ENCODE peak calls at places on chromosomes 2 and 18, in four cellular contexts. B is left ventricle myocardium inferior, M is uterus, Q is thyroid gland. K is an unnamed sample.

GRCh38 chr2:157480182-157480961 is 36.5 kb upstream of the CYTIP start:
- DNase-seq in B (peak), M (no peak), Q (no peak), K (peak)

GRCh38 chr2:20217041-20217970 is 7.6 kb downstream of the SDC1 start:
- DNase-seq in B (no peak), M (no peak), Q (peak), K (no peak)

GRCh38 chr2:47112665-47113435 is 42.3 kb downstream of the STPG4 start:
- DNase-seq in B (no peak), M (no peak), Q (no peak), K (no peak)

GRCh38 chr2:10905006-10905871 is 6.5 kb upstream of the KCNF1 start:
- DNase-seq in B (no peak), M (no peak), Q (no peak), K (no peak)

GRCh38 chr2:145431181-145431951 is 911.4 kb upstream of the ZEB2 start:
- DNase-seq in B (no peak), M (no peak), Q (no peak), K (peak)

GRCh38 chr2:177551989-177552413 is 159.4 kb downstream of the AGPS start:
- DNase-seq in B (peak), M (peak), Q (peak), K (peak)

GRCh38 chr2:106858810-106859209 is 27.2 kb downstream of the ST6GAL2 start:
- DNase-seq in B (no peak), M (no peak), Q (no peak), K (no peak)

GRCh38 chr2:40487592-40487991 is 35.7 kb upstream of the SLC8A1 start:
- DNase-seq in B (no peak), M (no peak), Q (peak), K (no peak)

GRCh38 chr2:7379799-7380198 is 462.6 kb downstream of the RNF144A start:
- DNase-seq in B (no peak), M (no peak), Q (no peak), K (no peak)
- TF ChIP-seq CTCF in B (no peak), M (no peak), Q (no peak), K (no peak)

GRCh38 chr2:226759768-226760167 is 39.9 kb downstream of the IRS1 start:
- DNase-seq in B (no peak), M (no peak), Q (peak), K (no peak)
- H3K4me3 ChIP-seq in B (no peak), M (no peak), Q (no peak), K (no peak)

DNA sequence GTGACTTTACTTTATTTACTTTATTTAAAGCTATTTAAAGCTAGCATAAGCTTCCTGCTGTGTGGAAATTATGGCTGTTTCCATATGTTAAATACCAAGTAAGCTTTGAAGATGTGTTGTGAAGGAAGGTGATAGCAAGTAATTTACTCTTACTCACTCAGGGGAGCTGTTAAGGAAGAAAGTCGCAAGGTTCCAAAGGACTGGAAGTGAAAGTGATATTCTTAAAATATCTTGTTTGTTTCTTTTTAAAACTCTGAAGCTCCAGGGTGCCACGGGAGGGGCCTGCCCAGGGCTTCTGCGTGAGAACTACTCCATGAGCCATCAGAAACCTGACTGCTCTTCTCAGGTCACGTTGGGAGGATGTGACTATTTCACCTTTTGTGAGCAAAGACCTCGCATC is 272.9 kb downstream of the NEDD4L start:
- DNase-seq in B (no peak), M (no peak), Q (no peak), K (no peak)
- H3K27ac ChIP-seq in B (peak), M (peak), Q (peak), K (no peak)

GRCh38 chr18:9720327-9720726 is 12.2 kb downstream of the RAB31 start:
- DNase-seq in B (no peak), M (no peak), Q (no peak), K (no peak)

GRCh38 chr18:9719421-9719981 is 11.4 kb downstream of the RAB31 start:
- DNase-seq in B (no peak), M (peak), Q (peak), K (no peak)

GRCh38 chr18:9724797-9725196 is 16.7 kb downstream of the RAB31 start:
- DNase-seq in B (no peak), M (no peak), Q (no peak), K (no peak)

GRCh38 chr18:9722691-9723090 is 14.6 kb downstream of the RAB31 start:
- DNase-seq in B (no peak), M (no peak), Q (peak), K (peak)

DNA sequence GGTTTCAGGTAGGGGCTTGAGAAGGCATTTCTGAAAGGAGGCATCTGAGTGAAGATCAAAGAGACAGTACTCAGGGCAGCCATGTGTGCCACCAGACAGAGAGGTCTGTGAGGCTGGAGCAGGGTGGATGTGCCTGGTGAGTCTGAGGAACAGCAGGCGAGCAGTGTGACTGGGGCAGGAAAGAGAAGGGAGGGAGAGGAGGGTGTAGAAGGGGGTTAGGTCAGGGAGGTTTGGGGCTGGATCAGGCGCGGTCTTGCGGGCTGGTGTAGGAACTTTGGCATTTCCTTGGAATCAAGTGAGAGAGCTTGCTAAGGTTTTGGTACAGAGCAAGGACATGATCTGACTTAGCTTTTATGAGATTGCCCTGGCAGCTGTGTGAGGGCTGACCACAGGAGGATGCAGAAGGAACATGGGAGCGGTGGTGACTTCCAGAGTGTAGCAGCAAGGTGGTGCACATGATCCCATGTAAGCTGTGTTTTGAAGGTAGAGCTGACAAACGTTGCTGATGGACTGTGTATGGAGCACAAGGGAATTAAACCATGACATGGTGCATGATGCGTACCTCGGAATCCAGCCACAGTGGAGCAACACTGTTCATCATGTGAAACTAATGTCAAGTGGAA is 13.9 kb downstream of the RAB31 start:
- DNase-seq in B (no peak), M (no peak), Q (no peak), K (no peak)
- TF ChIP-seq CTCF in B (no peak), M (no peak), Q (no peak), K (no peak)

GRCh38 chr2:230224458-230224857 is 1.1 kb upstream of the SP140 start:
- DNase-seq in B (no peak), M (no peak), Q (no peak), K (no peak)

GRCh38 chr2:230225486-230225885 is at the start of gene SP140:
- DNase-seq in B (peak), M (no peak), Q (peak), K (peak)

GRCh38 chr2:230227216-230227615 is 1.7 kb downstream of the SP140 start:
- DNase-seq in B (no peak), M (no peak), Q (no peak), K (no peak)

GRCh38 chr2:230230087-230230486 is 4.6 kb downstream of the SP140 start:
- DNase-seq in B (no peak), M (no peak), Q (no peak), K (no peak)

DNA sequence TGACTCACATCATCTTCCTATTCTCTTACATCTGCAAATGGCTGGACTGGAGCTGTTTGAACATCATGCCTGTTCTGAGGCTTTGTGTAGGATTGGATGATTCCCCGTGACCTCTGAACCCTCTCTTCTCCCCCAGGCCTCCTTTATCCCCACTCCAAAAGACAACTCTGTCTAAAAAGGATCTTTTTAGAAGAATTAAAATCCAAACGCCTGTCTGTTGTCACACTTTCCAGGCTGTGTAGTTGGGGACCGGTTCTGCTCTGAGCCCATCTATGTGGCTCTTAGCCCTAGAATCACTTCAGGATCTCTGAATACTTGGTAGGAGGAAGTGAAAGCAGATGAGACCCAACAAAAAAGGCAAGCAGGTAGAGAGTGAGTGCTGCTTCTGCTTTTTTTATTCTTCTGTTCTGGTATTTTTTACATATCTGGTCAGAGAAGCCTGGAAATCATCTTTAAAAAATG is 585 bp downstream of the SP140 start:
- DNase-seq in B (no peak), M (no peak), Q (no peak), K (no peak)
- H3K4me3 ChIP-seq in B (peak), M (no peak), Q (no peak), K (no peak)

DNA sequence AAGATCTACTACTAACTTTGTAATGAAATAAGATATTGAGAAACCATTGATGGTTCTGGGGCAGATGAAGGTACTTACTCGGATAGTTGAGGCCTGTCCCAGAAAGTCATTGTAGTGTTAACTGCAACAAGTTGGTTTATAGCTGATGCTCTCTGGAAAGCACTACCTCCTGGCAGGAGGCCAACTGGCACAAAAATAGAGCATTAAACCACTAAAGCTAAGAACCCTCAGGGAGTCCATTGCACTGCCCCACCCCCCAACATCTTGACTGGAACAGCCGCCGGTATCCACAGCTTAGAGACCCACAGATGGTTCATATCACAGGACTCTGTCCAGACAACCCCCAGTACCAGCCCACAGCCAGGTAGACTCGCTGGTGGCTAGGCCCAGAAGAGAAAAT is 552.4 kb upstream of the CRIM1 start:
- DNase-seq in B (no peak), M (no peak), Q (no peak), K (no peak)
- H3K27ac ChIP-seq in B (no peak), M (no peak), Q (no peak), K (no peak)

DNA sequence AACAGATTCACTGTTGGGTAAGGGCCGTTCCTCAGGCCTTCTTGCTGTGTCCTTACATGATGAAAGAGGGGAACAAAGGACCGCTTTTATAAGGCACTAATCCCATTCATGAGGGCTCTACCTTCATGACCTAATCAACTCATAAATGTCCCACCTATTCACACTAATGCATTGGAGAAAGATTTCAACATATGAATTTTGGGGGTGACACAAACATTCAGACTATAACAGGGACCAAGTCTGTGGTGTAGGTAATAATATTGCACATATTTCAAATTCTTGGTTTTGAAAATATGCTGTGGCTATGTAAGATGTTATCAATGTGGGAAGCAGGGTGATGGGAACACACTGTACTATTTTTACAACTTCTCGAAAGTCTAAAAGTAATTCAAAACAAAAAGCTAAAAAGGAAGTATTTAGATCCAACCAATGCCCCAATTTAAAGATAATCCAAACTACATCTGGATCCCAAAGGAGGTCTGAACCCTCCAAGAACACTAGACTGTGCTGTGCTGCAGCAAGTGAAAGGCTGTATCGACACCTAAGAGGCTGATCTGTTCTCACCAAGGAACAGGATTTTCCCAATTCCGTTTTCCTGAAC is 82.4 kb upstream of the TGIF1 start:
- DNase-seq in B (no peak), M (no peak), Q (no peak), K (no peak)
- TF ChIP-seq CTCF in B (no peak), M (no peak), Q (no peak), K (no peak)